ENCODE peak calls at places on chromosome 15, in ten cellular contexts. M is IMR-90, N is mucosa of descending colon, A is astrocyte of the spinal cord, S is body of pancreas, C is fibroblast of villous mesenchyme, G is left ventricle myocardium inferior, E is upper lobe of right lung, W is H1, R is RWPE2. T is an unnamed sample.

GRCh38 chr15:49145651-49146609 is 9.5 kb downstream of the COPS2 start:
- DNase-seq in E (no peak), R (no peak), S (peak; percentile 14), M (peak; percentile 73), A (peak; percentile 74), C (peak; percentile 68), W (no peak), N (no peak), G (no peak), T (no peak)

GRCh38 chr15:89749951-89750559 is 994 bp downstream of the MESP1 start:
- DNase-seq in R (no peak), E (no peak), C (no peak), A (no peak), N (peak; percentile 65), S (peak; percentile 51), M (no peak), W (no peak), G (no peak), T (peak; percentile 21)

GRCh38 chr15:68054658-68055223 is 626 bp downstream of the PIAS1 start:
- DNase-seq in A (peak; percentile 20), G (peak; percentile 60), M (peak; percentile 21), C (peak; percentile 55), E (peak; percentile 87), R (peak; percentile 83), W (peak; percentile 15), N (peak; percentile 77), S (peak; percentile 54), T (peak; percentile 73)

GRCh38 chr15:28955160-28955502 is 69.4 kb downstream of the APBA2 start:
- DNase-seq in C (peak; percentile 98), W (no peak), A (peak; percentile 86), M (peak; percentile 69), S (no peak), E (no peak), R (no peak), G (no peak), N (no peak), T (no peak)

GRCh38 chr15:40999190-40999589 is 45.9 kb downstream of the CHAC1 start:
- DNase-seq in M (peak; percentile 98), S (no peak), E (no peak), C (peak; percentile 94), N (no peak), G (no peak), A (peak; percentile 57), W (no peak), R (no peak), T (no peak)

GRCh38 chr15:76338555-76339301 is 2.2 kb downstream of the ISL2 start:
- DNase-seq in A (no peak), S (no peak), E (no peak), N (no peak), R (no peak), C (no peak), M (no peak), G (no peak), W (no peak), T (no peak)

GRCh38 chr15:42427429-42428223 is 63.3 kb downstream of the ZNF106 start:
- DNase-seq in W (no peak), R (no peak), A (peak; percentile 87), C (peak; percentile 31), M (peak; percentile 95), E (no peak), G (no peak), S (no peak), N (no peak), T (no peak)

GRCh38 chr15:65086680-65087111 is 10.2 kb downstream of the KBTBD13 start:
- DNase-seq in M (no peak), S (no peak), R (peak; percentile 63), N (no peak), G (no peak), C (no peak), W (no peak), A (no peak), E (peak; percentile 51), T (no peak)

GRCh38 chr15:74873756-74874424 is 725 bp upstream of the SCAMP2 start:
- DNase-seq in E (no peak), C (no peak), R (no peak), S (peak; percentile 24), M (no peak), N (no peak), G (no peak), A (no peak), W (no peak), T (no peak)

GRCh38 chr15:98942966-98943584 is 64.5 kb downstream of the PGPEP1L start:
- DNase-seq in W (no peak), R (no peak), E (no peak), A (no peak), G (no peak), M (no peak), C (no peak), S (no peak), N (no peak), T (no peak)

GRCh38 chr15:68820589-68821189 is at the start of gene ANP32A:
- DNase-seq in E (peak; percentile 98), C (peak; percentile 95), R (peak; percentile 99), W (peak; percentile 70), M (peak; percentile 91), S (peak; percentile 95), N (peak; percentile 99), G (peak; percentile 98), A (peak; percentile 97), T (peak; percentile 98)

GRCh38 chr15:99416191-99417188 is 149.3 kb upstream of the MEF2A start:
- DNase-seq in C (no peak), A (no peak), N (no peak), R (peak; percentile 44), M (no peak), S (no peak), G (no peak), E (peak; percentile 64), W (no peak), T (no peak)

GRCh38 chr15:63823253-63823844 is 10.4 kb downstream of the HERC1 start:
- DNase-seq in C (no peak), N (no peak), S (no peak), W (no peak), R (no peak), E (no peak), G (no peak), M (no peak), A (no peak), T (no peak)

DNA sequence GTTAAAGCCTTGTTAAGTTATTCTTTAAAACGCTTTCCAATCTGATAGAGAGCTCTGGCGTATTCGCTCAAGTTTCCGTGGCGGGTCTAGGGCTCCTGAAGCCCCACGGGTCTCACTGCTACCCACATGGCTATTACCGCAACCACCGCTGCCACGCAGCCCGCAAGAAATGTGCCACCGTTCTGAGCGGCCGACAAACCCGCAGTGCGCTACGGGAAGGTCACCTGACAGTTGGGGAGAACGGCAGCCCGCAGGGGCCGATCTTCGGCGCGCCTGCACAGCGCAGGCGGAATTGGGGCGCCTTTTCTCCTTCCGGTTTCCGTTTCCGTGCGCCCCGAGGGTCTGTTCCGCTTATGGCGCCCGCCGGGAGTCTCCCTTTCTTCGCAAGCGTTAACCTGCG is 76.6 kb upstream of the SNRPN start:
- DNase-seq in R (peak; percentile 76), W (no peak), E (peak; percentile 68), C (no peak), G (peak; percentile 26), N (peak; percentile 22), A (peak; percentile 32), S (peak; percentile 19), M (peak; percentile 61), T (no peak)
- H3K4me3 ChIP-seq in R (peak overlapping the region; percentile 35), W (no peak overlapping the region), E (peak overlapping the region; percentile 35), C (peak overlapping the region; percentile 12), G (peak overlapping the region; percentile 62), N (no peak overlapping the region), A (peak overlapping the region; percentile 40), S (no peak overlapping the region), M (peak overlapping the region; percentile 72), T (no peak overlapping the region)

GRCh38 chr15:80367094-80367493 is 37.1 kb upstream of the ARNT2 start:
- DNase-seq in N (no peak), E (no peak), S (no peak), C (peak; percentile 32), M (peak; percentile 7), W (peak; percentile 15), G (no peak), A (no peak), R (no peak), T (no peak)
- TF ChIP-seq CTCF in N (no peak), E (no peak), S (no peak), C (peak; percentile 47), M (peak; percentile 18), W (peak; percentile 57), G (peak; percentile 25), A (no peak), R (no peak), T (no peak)

GRCh38 chr15:66706840-66707239 is 4.8 kb downstream of the SMAD6 start:
- DNase-seq in N (no peak), W (no peak), E (no peak), S (no peak), R (no peak), M (no peak), C (no peak), A (no peak), G (no peak), T (no peak)

GRCh38 chr15:66706225-66706732 is 4.2 kb downstream of the SMAD6 start:
- DNase-seq in A (no peak), C (no peak), R (no peak), S (peak; percentile 50), N (peak; percentile 39), M (peak; percentile 35), G (peak; percentile 35), E (no peak), W (no peak), T (no peak)

GRCh38 chr15:66705277-66705927 is 3.4 kb downstream of the SMAD6 start:
- DNase-seq in G (no peak), W (no peak), S (no peak), C (no peak), E (no peak), A (no peak), M (no peak), N (no peak), R (no peak), T (no peak)

GRCh38 chr15:66708389-66708788 is 6.4 kb downstream of the SMAD6 start:
- DNase-seq in A (no peak), R (no peak), M (no peak), N (no peak), E (no peak), S (no peak), C (no peak), G (no peak), W (no peak), T (no peak)

GRCh38 chr15:66707310-66708160 is 5.5 kb downstream of the SMAD6 start:
- DNase-seq in S (peak; percentile 63), M (peak; percentile 43), A (peak; percentile 55), N (peak; percentile 67), C (peak; percentile 61), E (peak; percentile 72), G (peak; percentile 43), W (peak; percentile 70), R (no peak), T (no peak)
- H3K4me3 ChIP-seq in S (no peak overlapping the region), M (no peak overlapping the region), A (peak overlapping the region; percentile 7), N (no peak overlapping the region), C (no peak overlapping the region), E (peak overlapping the region; percentile 60), G (peak overlapping the region; percentile 81), W (no peak overlapping the region), R (no peak overlapping the region), T (no peak overlapping the region)

DNA sequence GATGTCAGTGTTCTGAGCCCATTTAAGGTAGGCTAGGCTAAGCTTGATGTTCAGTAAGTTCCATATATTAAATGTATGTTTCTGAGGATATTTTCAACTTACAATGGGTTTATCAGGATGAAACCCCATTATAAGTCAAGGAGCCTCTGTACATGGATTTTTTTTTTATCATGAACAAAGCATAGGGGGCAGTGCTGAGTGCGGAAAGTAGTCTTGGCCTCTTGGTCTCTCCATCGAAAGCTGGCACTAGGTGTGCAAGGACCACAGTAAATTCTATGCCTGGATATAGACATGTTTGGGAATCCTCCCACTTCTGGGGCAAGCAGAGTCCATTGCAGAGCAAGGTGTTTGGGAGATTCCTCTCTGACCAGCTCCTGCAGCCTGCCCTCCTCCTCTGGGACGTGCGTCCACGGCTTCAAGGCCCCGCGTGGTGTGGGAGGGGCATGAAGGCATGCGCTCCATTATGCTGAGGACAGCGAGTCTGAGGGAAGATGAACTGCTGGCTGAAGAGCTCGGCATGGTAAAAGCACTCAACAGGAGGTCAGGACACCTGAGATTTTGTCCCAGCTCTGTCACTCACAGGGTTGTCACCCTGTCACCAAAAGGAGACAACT is 122.9 kb upstream of the LIPC start:
- DNase-seq in R (no peak), W (no peak), S (no peak), C (no peak), E (no peak), N (no peak), M (no peak), A (no peak), G (no peak), T (no peak)
- TF ChIP-seq CTCF in R (no peak), W (peak; percentile 13), S (no peak), C (peak; percentile 3), E (no peak), N (no peak), M (no peak), A (no peak), G (no peak), T (peak; percentile 14)

T was measured in GM06990.